ENCODE peak calls at places on chromosomes 4 and X, in eight cellular contexts. L is fibroblast of mammary gland, U is fibroblast of the aortic adventitia, I is psoas muscle, D is astrocyte, C is dorsolateral prefrontal cortex, V is A549, F is cardiac fibroblast. X is an unnamed sample.

GRCh38 chrX:101977091-101977490 is 45.3 kb upstream of the ZMAT1 start:
- DNase-seq in C (no peak), F (no peak), D (no peak), U (no peak), L (no peak), V (no peak), I (no peak), X (no peak)

GRCh38 chrX:150842198-150842553 is 56.3 kb downstream of the CD99L2 start:
- DNase-seq in L (no peak), F (no peak), I (no peak), D (no peak), V (no peak), U (no peak), C (no peak), X (no peak)

GRCh38 chrX:30590368-30590767 is 12.8 kb upstream of the TASL start:
- DNase-seq in D (no peak), V (no peak), L (no peak), I (no peak), F (no peak), U (no peak), C (no peak), X (no peak)

GRCh38 chr4:35772291-35772690 is 472.0 kb downstream of the ARAP2 start:
- DNase-seq in D (peak), C (no peak), F (peak), I (no peak), L (peak), V (no peak), U (no peak), X (no peak)

GRCh38 chrX:100863326-100863854 is 10.8 kb downstream of the NOX1 start:
- DNase-seq in U (no peak), D (no peak), V (no peak), I (no peak), C (no peak), F (no peak), L (no peak), X (no peak)

GRCh38 chr4:3442959-3443749 is 1.4 kb downstream of the HGFAC start:
- DNase-seq in I (peak), V (peak), F (peak), L (peak), U (peak), C (no peak), D (no peak), X (no peak)

GRCh38 chrX:20517565-20517964 is 250.9 kb upstream of the RPS6KA3 start:
- DNase-seq in C (no peak), I (no peak), F (no peak), U (peak), L (peak), V (no peak), D (peak), X (peak)

GRCh38 chrX:3120426-3120825 is 79.2 kb downstream of the ARSF start:
- DNase-seq in U (no peak), V (no peak), F (no peak), D (peak), I (no peak), L (no peak), C (no peak), X (no peak)

GRCh38 chr4:74059161-74059829 is 20.8 kb upstream of the CXCL3 start:
- DNase-seq in L (no peak), F (no peak), I (no peak), C (no peak), D (no peak), V (no peak), U (no peak), X (no peak)

GRCh38 chr4:27176400-27176799 is 315.8 kb downstream of the STIM2 start:
- DNase-seq in F (peak), C (peak), V (peak), L (peak), I (no peak), U (peak), D (peak), X (peak)

GRCh38 chrX:12610079-12610478 is 181.1 kb upstream of the PRPS2 start:
- DNase-seq in I (no peak), U (peak), L (peak), C (no peak), V (no peak), F (peak), D (peak), X (peak)

GRCh38 chr4:3769642-3770184 is 3.5 kb downstream of the ADRA2C start:
- DNase-seq in I (peak), L (no peak), U (no peak), C (no peak), V (no peak), F (no peak), D (no peak), X (no peak)

GRCh38 chr4:141158219-141158618 is 24.9 kb upstream of the RNF150 start:
- DNase-seq in I (no peak), F (peak), L (peak), U (peak), V (peak), C (no peak), D (no peak), X (peak)

GRCh38 chr4:41260315-41260714 is 3.6 kb downstream of the UCHL1 start:
- DNase-seq in D (no peak), C (peak), F (no peak), L (no peak), V (no peak), U (no peak), I (no peak), X (no peak)

GRCh38 chr4:147370473-147370872 is 110.4 kb upstream of the EDNRA start:
- DNase-seq in I (no peak), C (no peak), F (peak), V (no peak), U (peak), L (peak), D (peak), X (no peak)

GRCh38 chr4:186144180-186144579 is 39.7 kb downstream of the FAM149A start:
- DNase-seq in D (peak), C (peak), V (peak), F (peak), U (peak), L (peak), I (no peak), X (peak)

GRCh38 chr4:85994576-85994975 is 365.3 kb downstream of the MAPK10 start:
- DNase-seq in U (peak), D (no peak), V (no peak), I (no peak), L (no peak), C (no peak), F (peak), X (no peak)

GRCh38 chr4:76782837-76783236 is 115.1 kb downstream of the SOWAHB start:
- DNase-seq in L (peak), D (peak), F (peak), V (no peak), U (peak), C (no peak), I (no peak), X (peak)

GRCh38 chrX:45404206-45404605 is 203.5 kb upstream of the DIPK2B start:
- DNase-seq in U (no peak), F (no peak), L (no peak), C (no peak), I (no peak), V (no peak), D (no peak), X (no peak)

GRCh38 chr4:84235545-84235944 is 263.5 kb downstream of the NKX6-1 start:
- DNase-seq in I (no peak), C (no peak), V (no peak), D (no peak), F (no peak), U (no peak), L (no peak), X (no peak)

GRCh38 chr4:98536631-98537030 is 121.8 kb downstream of the TSPAN5 start:
- DNase-seq in C (no peak), L (no peak), F (no peak), D (no peak), V (no peak), U (no peak), I (no peak), X (no peak)

GRCh38 chr4:109207060-109207459 is 95.4 kb downstream of the COL25A1 start:
- DNase-seq in L (peak), C (no peak), I (no peak), D (peak), F (peak), V (no peak), U (peak), X (peak)

GRCh38 chrX:13647709-13648212 is 5.2 kb upstream of the TCEANC start:
- DNase-seq in C (no peak), L (peak), D (peak), F (peak), U (peak), V (peak), I (no peak), X (peak)

GRCh38 chr4:159003420-159004253 is 99.2 kb upstream of the RAPGEF2 start:
- DNase-seq in L (peak), F (peak), V (no peak), I (no peak), D (peak), C (no peak), U (peak), X (peak)

GRCh38 chr4:4775493-4776004 is 83.9 kb upstream of the MSX1 start:
- DNase-seq in V (no peak), U (no peak), C (no peak), F (no peak), D (no peak), I (no peak), L (no peak), X (no peak)

GRCh38 chr4:147284935-147285334 is 196.0 kb upstream of the EDNRA start:
- DNase-seq in D (no peak), U (peak), L (no peak), I (no peak), F (no peak), C (no peak), V (no peak), X (no peak)

GRCh38 chr4:169143335-169143734 is 127.4 kb downstream of the SH3RF1 start:
- DNase-seq in F (no peak), L (no peak), V (no peak), C (peak), I (no peak), D (no peak), U (no peak), X (no peak)

DNA sequence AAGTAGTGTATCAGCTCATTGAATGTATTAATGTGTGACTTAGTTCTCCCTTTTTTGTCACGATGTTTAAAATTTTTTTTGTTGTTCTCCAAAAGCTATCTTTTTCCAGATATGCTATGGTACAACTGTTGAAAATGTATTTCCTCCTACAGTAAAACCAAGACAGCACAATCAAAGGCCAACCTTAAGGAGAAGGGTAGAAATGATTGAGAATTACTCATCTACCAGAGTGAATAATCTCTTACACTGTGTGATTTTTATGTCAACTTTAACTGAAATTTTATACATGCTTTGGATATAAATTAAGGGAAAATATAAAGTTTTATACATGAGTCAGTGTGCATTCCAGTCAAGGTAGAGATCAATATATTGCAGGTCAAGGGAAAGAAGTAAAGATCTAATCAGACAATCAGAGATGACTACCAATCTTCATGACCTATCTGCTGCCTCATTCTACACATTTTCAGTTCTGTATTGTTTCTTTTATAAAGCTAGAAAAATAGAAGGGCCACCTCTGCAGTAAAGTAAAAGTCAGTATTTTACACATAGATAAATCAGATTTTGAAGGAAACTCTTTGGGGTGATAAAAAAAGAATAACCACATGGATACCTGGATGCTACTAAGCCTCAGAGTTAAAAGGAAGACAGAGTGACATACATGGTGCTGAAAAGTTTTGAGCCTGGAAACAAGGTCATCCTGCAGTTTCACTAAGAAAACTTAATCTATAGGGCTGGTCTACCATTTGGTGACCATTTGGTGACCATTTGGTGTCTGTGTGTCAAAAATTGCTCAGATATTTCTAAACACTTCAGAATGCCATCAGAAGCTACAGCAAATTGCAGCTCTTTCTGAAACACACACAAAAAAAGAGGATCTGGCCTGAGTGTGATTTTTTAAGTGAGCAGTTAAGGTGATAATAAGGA is 1.6 kb downstream of the FAM13A start:
- DNase-seq in L (peak), I (no peak), C (no peak), F (no peak), D (no peak), V (no peak), U (no peak), X (peak)
- H3K4me3 ChIP-seq in L (peak), I (peak), C (no peak), F (peak), D (peak), V (peak), U (peak), X (peak)

GRCh38 chr4:142354041-142354440 is 492.1 kb downstream of the INPP4B start:
- DNase-seq in C (no peak), L (no peak), D (peak), I (no peak), U (no peak), F (no peak), V (no peak), X (no peak)

GRCh38 chr4:142351958-142352357 is 494.1 kb downstream of the INPP4B start:
- DNase-seq in F (no peak), C (no peak), V (no peak), I (no peak), U (peak), D (no peak), L (no peak), X (no peak)

GRCh38 chr4:142352682-142353081 is 493.4 kb downstream of the INPP4B start:
- DNase-seq in V (no peak), C (no peak), F (no peak), L (no peak), U (no peak), D (no peak), I (no peak), X (no peak)

GRCh38 chr4:142354794-142355416 is 491.2 kb downstream of the INPP4B start:
- DNase-seq in L (no peak), U (no peak), D (no peak), I (no peak), F (no peak), C (no peak), V (no peak), X (no peak)

GRCh38 chr4:142353149-142353738 is 492.9 kb downstream of the INPP4B start:
- DNase-seq in L (peak), C (no peak), F (peak), I (no peak), D (peak), V (peak), U (peak), X (peak)
- TF ChIP-seq CTCF in L (peak), C (peak), F (peak), I (peak), D (peak), V (peak), U (peak), X (peak)

GRCh38 chr4:157220026-157220881 is at the start of gene GRIA2:
- DNase-seq in C (peak), U (peak), L (peak), D (peak), V (peak), I (peak), F (peak), X (peak)
- H3K4me3 ChIP-seq in C (peak), U (peak), L (no peak), D (peak), V (peak), I (peak), F (peak), X (peak)

DNA sequence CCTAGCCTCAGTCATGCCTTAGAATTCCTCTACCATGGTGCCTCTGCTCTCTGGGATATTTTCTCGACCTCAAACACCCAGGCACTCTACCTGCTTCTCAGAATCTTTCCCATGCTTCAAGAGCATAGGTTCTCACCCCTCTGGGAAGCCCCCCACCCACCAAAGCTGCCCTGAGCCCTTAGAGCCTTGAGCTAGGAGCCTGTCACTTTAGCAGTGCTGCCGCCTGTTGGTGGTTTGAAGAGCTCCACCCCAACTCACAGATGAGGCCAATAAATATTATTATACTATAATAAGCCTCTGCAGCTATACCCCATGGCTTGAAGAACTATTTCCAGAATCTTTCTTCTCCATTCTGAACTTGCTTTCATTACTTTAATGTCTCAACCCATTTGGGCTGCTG is 109.7 kb downstream of the RTL5 start:
- DNase-seq in I (no peak), F (no peak), U (no peak), L (peak), D (no peak), V (peak), C (no peak), X (no peak)
- TF ChIP-seq CTCF in I (peak), F (peak), U (peak), L (peak), D (peak), V (peak), C (no peak), X (peak)

GRCh38 chr4:6943012-6943869 is 33.6 kb downstream of the TBC1D14 start:
- DNase-seq in I (peak), U (no peak), V (no peak), C (no peak), D (no peak), L (no peak), F (no peak), X (no peak)
- H3K4me3 ChIP-seq in I (no peak), U (no peak), V (no peak), C (no peak), D (no peak), L (no peak), F (no peak), X (no peak)

GRCh38 chrX:123975180-123975579 is 13.7 kb downstream of the STAG2 start:
- DNase-seq in I (no peak), F (peak), U (peak), V (no peak), C (no peak), D (peak), L (peak), X (no peak)

GRCh38 chrX:123971963-123972362 is 10.5 kb downstream of the STAG2 start:
- DNase-seq in F (peak), V (no peak), C (no peak), U (peak), L (peak), D (no peak), I (no peak), X (no peak)

GRCh38 chrX:123976671-123977316 is 15.3 kb downstream of the STAG2 start:
- DNase-seq in L (peak), F (peak), C (no peak), U (peak), V (peak), D (no peak), I (no peak), X (no peak)
- TF ChIP-seq CTCF in L (peak), F (no peak), C (no peak), U (no peak), V (peak), D (peak), I (peak), X (no peak)

DNA sequence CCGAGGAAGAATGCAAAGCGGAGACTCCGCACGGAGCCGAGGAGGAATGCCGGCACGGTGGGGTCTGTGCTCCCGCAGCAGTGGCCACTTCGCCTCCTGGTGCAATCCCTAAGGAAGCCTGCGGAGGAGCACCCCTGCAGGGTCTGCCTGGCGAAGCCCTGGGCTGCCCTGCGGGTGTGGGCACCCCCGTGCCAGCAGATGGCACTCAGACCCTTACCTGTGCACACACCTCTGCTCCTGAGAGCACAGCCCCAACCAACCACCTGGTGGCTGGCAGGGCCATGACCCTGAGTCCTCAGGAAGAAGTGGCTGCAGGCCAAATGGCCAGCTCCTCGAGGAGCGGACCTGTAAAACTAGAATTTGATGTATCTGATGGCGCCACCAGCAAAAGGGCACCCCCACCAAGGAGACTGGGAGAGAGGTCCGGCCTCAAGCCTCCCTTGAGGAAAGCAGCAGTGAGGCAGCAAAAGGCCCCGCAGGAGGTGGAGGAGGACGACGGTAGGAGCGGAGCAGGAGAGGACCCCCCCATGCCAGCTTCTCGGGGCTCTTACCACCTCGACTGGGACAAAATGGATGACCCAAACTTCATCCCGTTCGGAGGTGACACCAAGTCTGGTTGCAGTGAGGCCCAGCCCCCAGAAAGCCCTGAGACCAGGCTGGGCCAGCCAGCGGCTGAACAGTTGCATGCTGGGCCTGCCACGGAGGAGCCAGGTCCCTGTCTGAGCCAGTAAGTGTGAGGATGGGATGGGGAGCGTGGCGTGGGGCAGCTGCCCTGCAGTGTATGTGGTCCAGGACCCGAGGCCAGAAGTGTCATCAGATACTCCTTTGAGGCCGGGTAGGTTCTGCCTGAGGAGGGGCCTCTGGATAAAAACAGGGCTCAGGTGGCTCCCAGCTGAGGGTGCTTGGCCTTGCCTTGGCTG is 7.0 kb downstream of the TACC3 start:
- DNase-seq in F (no peak), C (no peak), D (no peak), V (no peak), I (peak), L (no peak), U (no peak), X (no peak)
- H3K4me3 ChIP-seq in F (no peak), C (no peak), D (peak), V (peak), I (peak), L (no peak), U (no peak), X (no peak)

GRCh38 chrX:115547448-115547847 is 13.5 kb upstream of the PLS3 start:
- DNase-seq in D (no peak), V (no peak), C (no peak), U (no peak), F (no peak), I (no peak), L (no peak), X (no peak)
- TF ChIP-seq CTCF in D (no peak), V (peak), C (no peak), U (peak), F (no peak), I (no peak), L (peak), X (no peak)

GRCh38 chr4:8009097-8009496 is 69.4 kb upstream of the AFAP1 start:
- DNase-seq in U (no peak), D (no peak), V (no peak), F (no peak), I (no peak), L (no peak), C (no peak), X (no peak)
- H3K4me3 ChIP-seq in U (no peak), D (no peak), V (no peak), F (no peak), I (no peak), L (no peak), C (no peak), X (no peak)

X was measured in foreskin fibroblast.